ENCODE peak calls at places on chromosome 16, in seven cellular contexts. L is esophagus squamous epithelium; J is uterus; W is LoVo; X is endodermal cell; B is activated CD8-positive, alpha-beta T cell treated with anti-CD3 and anti-CD28 coated beads, Interleukin-2, amount 10 ng/mL, durations not matched to agents 7 days and 5 days; S is epithelial cell of proximal tubule. H is an unnamed sample.

GRCh38 chr16:75244844-75245758 is 6.3 kb downstream of the BCAR1 start:
- DNase-seq in S (peak), J (peak), X (peak), B (no peak), L (no peak), W (peak), H (no peak)

GRCh38 chr16:4679854-4680636 is 13.3 kb upstream of the NUDT16L1 start:
- DNase-seq in S (no peak), X (peak), J (peak), L (no peak), W (no peak), B (no peak), H (no peak)

GRCh38 chr16:19429271-19429670 is 11.6 kb downstream of the TMC5 start:
- DNase-seq in B (no peak), X (no peak), S (no peak), L (no peak), W (no peak), J (no peak), H (no peak)

GRCh38 chr16:72434159-72434558 is 262.2 kb upstream of the PMFBP1 start:
- DNase-seq in B (no peak), J (no peak), W (no peak), X (no peak), L (no peak), S (peak), H (no peak)

GRCh38 chr16:49127103-49127502 is 154.5 kb downstream of the CBLN1 start:
- DNase-seq in B (no peak), J (no peak), S (no peak), W (peak), L (no peak), X (peak), H (no peak)

GRCh38 chr16:88938933-88939813 is 37.8 kb downstream of the CBFA2T3 start:
- DNase-seq in J (no peak), X (no peak), S (no peak), B (no peak), L (no peak), W (no peak), H (no peak)

GRCh38 chr16:68284847-68285246 is 20.5 kb downstream of the SLC7A6 start:
- DNase-seq in J (no peak), L (no peak), X (no peak), S (no peak), W (no peak), B (peak), H (no peak)

GRCh38 chr16:79628501-79628975 is 28.0 kb upstream of the MAF start:
- DNase-seq in B (peak), L (no peak), S (no peak), X (no peak), W (peak), J (no peak), H (no peak)

GRCh38 chr16:53159781-53160436 is 105.1 kb downstream of the CHD9 start:
- DNase-seq in B (peak), X (peak), J (peak), S (no peak), L (no peak), W (peak), H (peak)

GRCh38 chr16:87592018-87592712 is 10.1 kb upstream of the JPH3 start:
- DNase-seq in L (no peak), W (no peak), X (no peak), S (no peak), J (no peak), B (no peak), H (no peak)

GRCh38 chr16:2745961-2746360 is 6.5 kb upstream of the SRRM2 start:
- DNase-seq in J (no peak), L (no peak), S (no peak), W (no peak), X (no peak), B (no peak), H (no peak)

GRCh38 chr16:30867747-30868146 is 26.1 kb downstream of the BCL7C start:
- DNase-seq in X (no peak), L (no peak), S (no peak), J (no peak), W (no peak), B (no peak), H (no peak)

GRCh38 chr16:87626401-87626800 is 24.1 kb downstream of the JPH3 start:
- DNase-seq in L (no peak), S (no peak), W (no peak), J (no peak), B (no peak), X (no peak), H (no peak)

GRCh38 chr16:1159973-1160772 is 7.3 kb downstream of the CACNA1H start:
- DNase-seq in J (peak), L (no peak), S (no peak), B (no peak), X (no peak), W (no peak), H (no peak)

GRCh38 chr16:72635104-72635503 is 412.8 kb downstream of the ZFHX3 start:
- DNase-seq in X (no peak), L (no peak), J (no peak), B (no peak), S (no peak), W (no peak), H (no peak)

GRCh38 chr16:89784409-89784808 is 32.0 kb downstream of the FANCA start:
- DNase-seq in B (no peak), S (no peak), L (no peak), X (no peak), J (no peak), W (no peak), H (no peak)

GRCh38 chr16:75462804-75463203 is 1.7 kb downstream of the TMEM170A start:
- DNase-seq in J (no peak), X (no peak), S (no peak), L (no peak), W (no peak), B (no peak), H (no peak)

GRCh38 chr16:82533161-82533560 is 93.6 kb upstream of the CDH13 start:
- DNase-seq in S (no peak), J (no peak), W (no peak), X (no peak), L (no peak), B (no peak), H (no peak)

GRCh38 chr16:75372236-75372856 is 61.0 kb downstream of the CFDP1 start:
- DNase-seq in B (no peak), L (no peak), S (no peak), W (no peak), X (no peak), J (no peak), H (no peak)

GRCh38 chr16:56102159-56102798 is 89.0 kb upstream of the GNAO1 start:
- DNase-seq in L (no peak), X (no peak), B (no peak), J (peak), W (no peak), S (no peak), H (no peak)

GRCh38 chr16:50735629-50736122 is 6.2 kb upstream of the CYLD start:
- DNase-seq in W (no peak), L (no peak), X (peak), J (no peak), B (no peak), S (no peak), H (no peak)

GRCh38 chr16:1959269-1960039 is at the start of gene NDUFB10:
- DNase-seq in S (no peak), B (peak), X (peak), J (peak), L (peak), W (peak), H (peak)

GRCh38 chr16:79081292-79082066 is 519.1 kb downstream of the MAF start:
- DNase-seq in W (no peak), S (no peak), X (no peak), B (peak), L (no peak), J (no peak), H (no peak)

GRCh38 chr16:12573730-12574383 is 229.8 kb downstream of the CPPED1 start:
- DNase-seq in B (peak), X (peak), W (peak), S (no peak), J (no peak), L (no peak), H (peak)

GRCh38 chr16:67397812-67398545 is 4.7 kb upstream of the TPPP3 start:
- DNase-seq in W (no peak), S (no peak), X (peak), J (no peak), B (no peak), L (no peak), H (no peak)

GRCh38 chr16:85699628-85700027 is 10.9 kb upstream of the GINS2 start:
- DNase-seq in L (no peak), W (no peak), S (no peak), B (no peak), X (no peak), J (no peak), H (no peak)

GRCh38 chr16:55175389-55175788 is 148.6 kb upstream of the IRX6 start:
- DNase-seq in X (no peak), B (no peak), W (no peak), S (no peak), L (no peak), J (no peak), H (no peak)

H was measured in NCI-H460.